ENCODE peak calls at places on chromosomes 7 and 10, in five cellular contexts. S, G, X, L and V are unnamed samples.

GRCh38 chr7:105728028-105728427 is 146.7 kb upstream of the EFCAB10 start:
- DNase-seq in S (no peak), G (no peak), X (no peak), L (no peak), V (no peak)

GRCh38 chr7:113968713-113969112 is 49.9 kb upstream of the PPP1R3A start:
- DNase-seq in S (no peak), G (no peak), X (no peak), L (no peak), V (no peak)

GRCh38 chr7:148906707-148907498 is 22.8 kb upstream of the EZH2 start:
- DNase-seq in S (no peak), G (no peak), X (no peak), L (no peak), V (no peak)

GRCh38 chr10:451021-451471 is 238.4 kb downstream of the DIP2C start:
- DNase-seq in S (no peak), G (peak), X (no peak), L (no peak), V (no peak)

GRCh38 chr7:30595461-30596042 is 874 bp downstream of the GARS1 start:
- DNase-seq in S (no peak), G (no peak), X (no peak), L (no peak), V (no peak)

GRCh38 chr7:90999989-91000979 is 263.9 kb upstream of the FZD1 start:
- DNase-seq in S (peak), G (no peak), X (peak), L (no peak), V (no peak)

GRCh38 chr7:92727755-92728154 is 108.6 kb downstream of the CDK6 start:
- DNase-seq in S (peak), G (no peak), X (no peak), L (no peak), V (no peak)

GRCh38 chr10:69801434-69802315 is at the start of gene COL13A1:
- DNase-seq in S (peak), G (no peak), X (no peak), L (peak), V (peak)

GRCh38 chr10:58438340-58438739 is 53.1 kb downstream of the TFAM start:
- DNase-seq in S (peak), G (no peak), X (peak), L (no peak), V (no peak)

GRCh38 chr10:30127120-30127541 is 67.7 kb upstream of the JCAD start:
- DNase-seq in S (peak), G (no peak), X (no peak), L (peak), V (no peak)

DNA sequence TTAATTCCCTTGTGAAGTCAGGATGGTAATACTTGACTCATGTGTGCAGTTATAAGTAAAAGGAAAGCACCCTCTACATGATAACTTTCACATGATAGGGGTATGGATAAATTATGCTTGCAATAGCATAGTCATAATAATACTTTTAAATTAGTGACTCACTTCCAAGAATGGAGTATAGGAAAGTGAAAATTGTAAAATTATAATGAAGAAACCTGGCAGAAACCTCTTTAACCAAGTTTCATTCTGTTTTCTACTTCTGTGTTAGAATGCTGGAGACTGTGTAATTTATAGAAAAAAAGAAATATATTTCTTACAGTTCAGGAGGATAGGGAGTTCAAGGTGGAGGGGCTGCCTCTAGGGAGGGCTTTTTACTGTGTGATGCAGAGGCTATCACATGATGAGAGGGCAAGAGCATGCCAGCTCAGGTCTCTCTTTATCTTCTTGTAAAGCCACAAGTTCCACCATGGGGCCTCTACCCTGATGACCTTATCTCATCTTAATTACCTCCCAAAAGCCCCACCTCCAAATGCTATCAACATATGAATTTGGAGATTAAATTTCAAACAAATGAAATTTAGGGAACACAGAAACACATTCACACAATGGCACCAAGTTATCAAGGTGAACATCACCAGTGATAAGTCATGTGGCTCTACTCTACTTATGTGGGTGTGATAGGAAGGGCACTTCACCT is 43.2 kb downstream of the HDAC9 start:
- DNase-seq in S (no peak), G (peak), X (no peak), L (no peak), V (no peak)
- H3K4me3 ChIP-seq in S (no peak), G (no peak), X (no peak), L (no peak), V (no peak)

DNA sequence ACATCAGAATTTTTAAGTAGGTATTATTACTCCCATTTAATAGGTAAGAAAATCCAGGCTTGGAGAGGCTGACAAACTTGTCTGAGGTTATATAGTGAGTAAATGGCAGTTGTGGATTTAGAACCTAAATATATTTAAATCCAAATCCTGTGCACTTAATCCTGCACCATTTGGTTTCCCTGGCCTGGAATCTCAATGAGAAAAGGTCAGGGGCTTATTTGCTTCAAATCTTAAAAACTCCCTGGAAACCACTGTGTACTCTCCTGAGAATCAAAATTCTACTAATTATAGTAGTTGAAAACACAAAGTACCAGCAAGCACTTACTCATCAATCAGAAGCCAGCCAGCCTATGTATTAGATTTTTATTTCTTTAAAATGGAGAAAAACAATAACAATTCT is 97.7 kb downstream of the DNMBP start:
- DNase-seq in S (peak), G (no peak), X (no peak), L (no peak), V (no peak)
- H3K4me3 ChIP-seq in S (no peak), G (no peak), X (no peak), L (no peak), V (no peak)

GRCh38 chr10:75596930-75597629 is 165.7 kb downstream of the LRMDA start:
- DNase-seq in S (no peak), G (no peak), X (no peak), L (no peak), V (no peak)

GRCh38 chr10:75592014-75592842 is 160.8 kb downstream of the LRMDA start:
- DNase-seq in S (no peak), G (no peak), X (no peak), L (no peak), V (no peak)

GRCh38 chr10:75593690-75594556 is 162.5 kb downstream of the LRMDA start:
- DNase-seq in S (no peak), G (no peak), X (no peak), L (no peak), V (no peak)

GRCh38 chr10:75589895-75590654 is 158.7 kb downstream of the LRMDA start:
- DNase-seq in S (no peak), G (no peak), X (no peak), L (no peak), V (no peak)

GRCh38 chr10:75592888-75593643 is 161.6 kb downstream of the LRMDA start:
- DNase-seq in S (peak), G (no peak), X (no peak), L (no peak), V (no peak)
- H3K4me3 ChIP-seq in S (no peak), G (no peak), X (no peak), L (peak), V (no peak)

GRCh38 chr7:97022451-97023306 is 2.0 kb downstream of the DLX5 start:
- DNase-seq in S (no peak), G (no peak), X (no peak), L (no peak), V (no peak)
- H3K4me3 ChIP-seq in S (no peak), G (no peak), X (no peak), L (no peak), V (no peak)

DNA sequence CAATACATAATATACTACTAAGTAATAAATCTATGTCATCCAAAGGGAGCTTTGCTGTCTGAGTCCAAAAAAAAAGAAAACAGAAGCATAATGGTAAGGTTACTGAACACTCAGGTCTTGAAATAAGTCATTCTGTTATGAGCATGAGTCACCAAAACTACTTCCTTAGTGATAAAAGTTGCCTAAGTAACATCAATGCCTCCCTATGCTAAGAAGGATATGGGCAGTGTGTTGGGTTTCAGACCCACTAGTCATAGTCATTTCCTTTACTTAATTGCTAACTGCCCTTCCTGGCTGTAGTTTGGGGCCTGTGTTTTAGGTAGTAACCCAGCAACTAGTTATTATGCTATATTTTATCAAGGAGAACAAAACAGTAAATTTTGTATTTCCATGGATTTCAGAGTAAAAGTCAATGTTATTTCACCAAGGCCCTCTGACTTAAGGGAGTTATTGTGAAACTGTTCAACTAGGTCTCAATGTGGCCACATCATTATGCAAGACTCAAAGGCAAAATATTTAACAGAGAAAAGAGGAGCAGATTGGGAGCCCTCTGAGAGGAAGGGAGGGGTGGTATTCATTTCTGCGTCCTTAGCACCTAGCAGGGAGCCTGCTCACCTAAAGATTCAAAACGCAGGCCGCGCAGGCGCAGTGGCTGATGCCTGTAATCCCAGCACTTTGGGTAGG is 11.7 kb upstream of the VIM start:
- DNase-seq in S (peak), G (peak), X (peak), L (no peak), V (no peak)
- H3K4me3 ChIP-seq in S (peak), G (no peak), X (no peak), L (no peak), V (no peak)

GRCh38 chr7:48087349-48087748 is 1.7 kb upstream of the UPP1 start:
- DNase-seq in S (peak), G (peak), X (peak), L (no peak), V (no peak)

GRCh38 chr7:48084727-48085432 is 4.2 kb upstream of the UPP1 start:
- DNase-seq in S (peak), G (peak), X (peak), L (peak), V (peak)

GRCh38 chr7:48085433-48085791 is 3.7 kb upstream of the UPP1 start:
- DNase-seq in S (no peak), G (peak), X (no peak), L (no peak), V (no peak)

GRCh38 chr7:48083114-48083830 is 5.8 kb upstream of the UPP1 start:
- DNase-seq in S (peak), G (peak), X (no peak), L (no peak), V (no peak)

DNA sequence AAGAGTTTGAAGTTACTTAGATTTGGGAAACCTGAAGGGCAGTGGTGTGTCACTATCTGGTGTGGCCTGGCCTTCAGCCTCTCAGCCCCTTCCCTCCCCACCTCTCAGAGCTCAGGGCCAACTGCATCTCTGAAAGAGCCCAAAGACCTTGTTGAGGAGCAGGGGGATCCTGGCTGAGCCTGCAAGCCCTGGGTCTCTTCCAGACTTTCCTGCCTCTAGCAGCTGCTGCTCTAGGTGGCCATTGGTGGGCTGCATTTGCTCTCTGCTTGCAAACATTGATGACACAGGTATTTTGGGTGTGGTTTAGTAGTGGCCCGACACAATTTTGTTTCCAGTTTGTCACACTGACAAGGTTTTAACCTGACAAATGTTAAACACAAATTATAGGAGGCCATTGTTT is 3.1 kb upstream of the UPP1 start:
- DNase-seq in S (no peak), G (no peak), X (no peak), L (no peak), V (no peak)
- H3K4me3 ChIP-seq in S (no peak), G (no peak), X (no peak), L (no peak), V (no peak)

DNA sequence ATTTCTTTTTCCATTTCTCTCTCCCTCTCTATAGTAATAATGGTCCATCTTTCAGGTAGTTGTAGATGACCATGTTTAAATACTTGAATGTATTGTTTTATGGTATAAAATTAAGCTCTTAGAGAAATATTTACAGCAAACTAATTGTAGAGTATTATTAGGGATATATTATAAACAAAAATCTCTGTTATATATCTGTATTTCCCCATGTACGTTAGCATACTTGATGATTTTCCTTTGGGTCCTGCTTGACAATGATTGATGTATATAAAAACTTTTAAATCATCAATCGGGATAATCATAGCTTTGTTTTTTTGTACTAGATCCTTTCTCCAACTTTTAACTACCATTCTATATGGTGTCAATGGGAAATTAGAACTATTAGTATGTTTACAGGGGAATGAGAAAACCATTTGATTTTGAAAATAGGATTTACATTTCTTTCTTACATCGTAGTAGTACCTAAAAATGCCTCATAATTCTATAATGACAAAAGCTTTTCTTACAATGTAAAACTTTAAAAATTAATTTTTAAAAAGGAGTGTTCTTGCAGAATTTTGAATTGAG is 117.5 kb upstream of the CDK13 start:
- DNase-seq in S (no peak), G (no peak), X (no peak), L (no peak), V (no peak)
- H3K4me3 ChIP-seq in S (no peak), G (no peak), X (no peak), L (peak), V (no peak)

DNA sequence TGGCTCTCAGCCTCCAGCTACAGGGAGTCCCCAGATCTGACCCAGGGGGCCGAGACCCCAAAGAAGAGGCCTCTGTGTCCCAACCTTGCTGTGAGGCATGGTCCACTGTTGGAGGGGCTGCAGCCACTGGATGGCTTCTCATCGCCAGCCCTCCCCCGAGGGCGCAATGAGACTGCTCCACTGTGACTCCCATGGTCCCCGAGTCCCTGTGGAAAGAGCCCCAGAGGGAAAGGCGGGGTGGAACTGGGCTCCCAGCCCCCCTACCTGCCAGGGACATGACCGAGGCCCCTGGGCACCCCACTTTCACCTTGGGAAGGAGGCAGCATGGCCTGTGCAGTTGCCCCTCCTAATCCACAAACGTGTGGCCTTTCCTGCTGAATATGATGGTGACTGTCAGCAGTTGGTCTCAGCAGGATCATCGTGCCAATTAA is 33.5 kb upstream of the RET start:
- DNase-seq in S (no peak), G (no peak), X (no peak), L (no peak), V (no peak)
- H3K4me3 ChIP-seq in S (no peak), G (no peak), X (no peak), L (no peak), V (no peak)

GRCh38 chr10:36469585-36469984 is 655.8 kb upstream of the ANKRD30A start:
- DNase-seq in S (peak), G (no peak), X (no peak), L (no peak), V (no peak)
- H3K4me3 ChIP-seq in S (no peak), G (no peak), X (no peak), L (no peak), V (no peak)

DNA sequence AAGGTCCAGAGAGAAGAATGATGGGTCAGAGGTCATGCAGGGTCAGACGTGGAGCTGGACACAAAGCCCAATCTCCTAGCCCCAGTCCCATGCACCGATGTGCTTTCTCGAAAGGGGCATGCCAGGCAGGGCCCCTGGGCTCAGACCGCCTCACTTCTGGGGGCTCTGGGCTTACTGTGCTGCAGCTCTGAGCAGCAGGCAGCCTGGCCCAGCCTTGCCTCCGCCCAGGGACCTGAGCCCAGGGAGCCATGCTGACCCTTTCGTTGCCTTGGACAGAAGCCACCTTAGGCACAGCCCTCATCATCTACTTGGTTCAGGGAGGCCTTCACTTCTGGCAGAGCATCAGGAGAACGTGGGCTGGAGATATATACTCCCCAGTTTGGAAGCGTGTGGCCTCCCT is 161.2 kb downstream of the GRK5 start:
- DNase-seq in S (no peak), G (no peak), X (no peak), L (no peak), V (no peak)
- H3K4me3 ChIP-seq in S (no peak), G (peak), X (no peak), L (no peak), V (no peak)